ENCODE peak calls at places on chromosomes 2 and 18, in eight cellular contexts. J is DND-41, S is uterus, A is A549, E is ovary, D is IMR-90, P is dorsolateral prefrontal cortex, B is fibroblast of lung. Z is an unnamed sample.

GRCh38 chr2:65129613-65130439 is at the start of gene RAB1A:
- DNase-seq in J (peak), P (peak), A (peak), S (peak), E (peak), D (peak), B (peak), Z (peak)

GRCh38 chr2:156430978-156431358 is 5.2 kb upstream of the GPD2 start:
- DNase-seq in P (no peak), S (no peak), D (peak), E (no peak), B (peak), A (peak), J (no peak), Z (no peak)

GRCh38 chr2:202141319-202141947 is 68.4 kb downstream of the KIAA2012 start:
- DNase-seq in E (no peak), S (no peak), B (no peak), P (no peak), A (no peak), J (no peak), D (no peak), Z (no peak)

GRCh38 chr18:26547302-26548143 is 830 bp downstream of the KCTD1 start:
- DNase-seq in B (peak), E (peak), A (peak), D (peak), S (peak), J (peak), P (peak), Z (peak)

GRCh38 chr2:234446404-234447076 is 50.3 kb downstream of the ARL4C start:
- DNase-seq in D (no peak), S (peak), J (peak), P (no peak), A (no peak), E (no peak), B (no peak), Z (peak)

GRCh38 chr2:233803292-233803911 is 25.3 kb downstream of the MROH2A start:
- DNase-seq in P (no peak), J (no peak), B (no peak), S (no peak), A (no peak), D (no peak), E (no peak), Z (no peak)

GRCh38 chr2:231413921-231414476 is 18.5 kb downstream of the B3GNT7 start:
- DNase-seq in B (no peak), S (no peak), E (no peak), D (no peak), J (no peak), P (no peak), A (no peak), Z (no peak)

GRCh38 chr2:60998628-60999545 is 18.6 kb upstream of the PEX13 start:
- DNase-seq in B (peak), J (no peak), E (no peak), A (peak), S (no peak), D (peak), P (no peak), Z (peak)

GRCh38 chr2:204652063-204652462 is 106.8 kb downstream of the PARD3B start:
- DNase-seq in J (no peak), P (no peak), B (no peak), D (no peak), A (no peak), S (no peak), E (no peak), Z (no peak)

GRCh38 chr2:154995332-154995731 is 296.8 kb downstream of the KCNJ3 start:
- DNase-seq in B (no peak), A (no peak), S (no peak), J (no peak), P (no peak), E (no peak), D (no peak), Z (no peak)

GRCh38 chr18:902179-902718 is 2.4 kb upstream of the ADCYAP1 start:
- DNase-seq in A (no peak), B (peak), D (no peak), J (no peak), P (no peak), E (no peak), S (no peak), Z (no peak)

GRCh38 chr2:132438650-132439030 is 22.0 kb downstream of the GPR39 start:
- DNase-seq in B (peak), S (no peak), P (no peak), D (peak), A (peak), E (no peak), J (no peak), Z (peak)

GRCh38 chr2:232438951-232439757 is 16.8 kb upstream of the ALPI start:
- DNase-seq in S (no peak), B (no peak), A (peak), D (no peak), P (no peak), E (peak), J (peak), Z (no peak)

GRCh38 chr2:85327757-85328617 is at the start of gene TGOLN2:
- DNase-seq in D (peak), A (peak), S (peak), E (peak), P (peak), J (peak), B (peak), Z (peak)

GRCh38 chr2:71882949-71883472 is 264.7 kb downstream of the CYP26B1 start:
- DNase-seq in J (no peak), D (peak), A (peak), P (peak), S (peak), E (peak), B (peak), Z (peak)

GRCh38 chr2:9556121-9556869 is 665 bp upstream of the ADAM17 start:
- DNase-seq in B (peak), S (no peak), A (no peak), J (peak), D (peak), P (no peak), E (no peak), Z (peak)

GRCh38 chr2:219681301-219682290 is 54.2 kb downstream of the SLC4A3 start:
- DNase-seq in A (no peak), S (no peak), B (peak), J (no peak), P (no peak), E (no peak), D (peak), Z (no peak)

DNA sequence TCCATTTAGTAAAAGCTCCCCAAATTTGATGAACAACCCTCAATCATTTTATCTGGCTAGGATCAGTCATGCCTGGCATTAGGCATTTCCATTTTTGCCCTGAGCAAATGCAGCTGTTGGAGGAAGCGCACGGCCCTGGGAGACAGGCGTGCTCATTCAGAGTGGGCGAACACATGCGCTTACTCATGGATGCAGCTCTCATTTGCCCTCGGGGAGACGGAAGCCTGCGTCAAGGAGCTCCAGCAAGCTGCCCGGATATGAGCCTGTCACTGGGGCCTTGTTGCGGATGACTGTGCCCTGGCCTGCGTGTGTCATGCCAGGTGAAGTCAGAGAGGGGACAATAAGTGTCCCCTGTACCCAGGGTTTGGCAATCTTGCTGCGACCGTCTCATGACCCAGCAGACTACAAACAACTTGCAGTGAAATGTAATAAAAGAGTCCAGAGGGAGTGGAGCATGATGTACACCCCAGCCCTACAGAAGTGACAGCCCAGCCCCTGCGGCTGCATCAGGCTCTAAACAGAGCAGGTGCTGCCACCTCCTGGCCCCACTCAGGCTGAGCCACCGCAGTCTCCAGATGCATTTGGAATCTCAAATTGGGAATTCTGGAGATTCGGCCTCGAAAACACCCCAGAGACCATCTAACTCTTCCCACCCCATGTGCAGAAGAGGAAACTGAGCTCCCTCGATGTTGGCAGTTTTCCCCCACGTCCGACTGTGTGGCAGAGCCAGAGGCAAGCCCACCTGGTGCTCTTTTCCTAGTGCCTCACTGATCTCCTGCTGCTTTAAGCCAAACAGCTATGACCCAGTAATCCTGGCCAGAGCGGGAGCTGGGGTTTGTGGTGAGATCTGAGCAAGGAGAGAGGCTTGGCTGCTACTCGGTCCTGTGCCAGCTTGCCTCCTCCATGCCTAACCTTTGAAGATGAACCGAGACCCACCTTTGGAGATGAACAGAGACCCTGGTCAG is 105.0 kb upstream of the ALK start:
- DNase-seq in J (peak), B (peak), D (peak), P (peak), E (peak), A (peak), S (no peak), Z (peak)
- TF ChIP-seq CTCF in J (peak), B (peak), D (peak), P (peak), E (no peak), A (peak), S (peak), Z (peak)

GRCh38 chr2:121386707-121387106 is 101.7 kb upstream of the TFCP2L1 start:
- DNase-seq in D (peak), S (no peak), B (peak), A (no peak), J (no peak), E (no peak), P (no peak), Z (peak)
- H3K27ac ChIP-seq in D (no peak), S (no peak), B (no peak), A (no peak), J (no peak), E (no peak), P (no peak), Z (no peak)

GRCh38 chr2:40361478-40361877 is 90.4 kb downstream of the SLC8A1 start:
- DNase-seq in J (no peak), P (no peak), S (no peak), D (no peak), B (no peak), E (no peak), A (no peak), Z (no peak)

GRCh38 chr2:40357667-40358066 is 94.2 kb downstream of the SLC8A1 start:
- DNase-seq in J (no peak), A (no peak), S (no peak), B (peak), D (peak), P (no peak), E (no peak), Z (no peak)

GRCh38 chr2:40358783-40359182 is 93.1 kb downstream of the SLC8A1 start:
- DNase-seq in S (no peak), B (no peak), A (no peak), P (no peak), J (no peak), D (no peak), E (no peak), Z (no peak)

GRCh38 chr2:40363631-40364030 is 88.3 kb downstream of the SLC8A1 start:
- DNase-seq in P (no peak), A (peak), B (peak), E (no peak), D (peak), J (no peak), S (no peak), Z (no peak)

GRCh38 chr2:40360652-40361051 is 91.2 kb downstream of the SLC8A1 start:
- DNase-seq in A (peak), J (no peak), P (no peak), E (no peak), B (peak), D (peak), S (no peak), Z (no peak)
- TF ChIP-seq CTCF in A (no peak), J (no peak), P (no peak), E (no peak), B (no peak), D (peak), S (no peak), Z (no peak)

GRCh38 chr2:173210270-173211196 is 134.9 kb downstream of the MAP3K20 start:
- DNase-seq in A (peak), B (peak), S (peak), E (peak), P (peak), D (peak), J (peak), Z (peak)
- H3K27ac ChIP-seq in A (peak), B (peak), S (peak), E (peak), P (no peak), D (peak), J (no peak), Z (peak)

GRCh38 chr2:138147796-138148195 is 183.5 kb downstream of the HNMT start:
- DNase-seq in D (no peak), A (no peak), E (no peak), B (no peak), P (no peak), S (no peak), J (no peak), Z (no peak)
- TF ChIP-seq CTCF in D (no peak), A (no peak), E (no peak), B (no peak), P (no peak), S (no peak), J (no peak), Z (no peak)

DNA sequence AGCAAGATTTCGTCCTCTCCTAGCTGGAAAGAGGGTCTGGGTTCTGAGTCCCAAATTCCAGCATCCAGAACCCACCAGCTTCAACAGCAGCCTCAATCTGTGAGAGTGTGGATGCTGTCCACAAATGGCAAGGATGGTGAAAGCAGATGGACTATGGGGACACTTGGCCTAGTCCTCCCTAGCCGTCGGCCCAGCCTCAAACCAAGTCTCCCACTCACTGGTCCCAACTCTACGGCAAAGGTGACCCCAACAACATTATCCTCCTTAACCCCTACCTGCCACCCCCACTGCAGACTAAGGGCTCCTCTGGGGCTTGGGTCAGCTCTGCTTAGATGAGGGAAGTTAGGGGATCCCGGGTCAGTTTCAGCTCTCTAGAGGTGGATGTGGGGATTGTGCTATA is 57.3 kb downstream of the TNS1 start:
- DNase-seq in J (no peak), B (no peak), A (no peak), D (no peak), E (peak), P (no peak), S (peak), Z (no peak)
- H3K27ac ChIP-seq in J (no peak), B (no peak), A (no peak), D (no peak), E (no peak), P (no peak), S (peak), Z (no peak)

DNA sequence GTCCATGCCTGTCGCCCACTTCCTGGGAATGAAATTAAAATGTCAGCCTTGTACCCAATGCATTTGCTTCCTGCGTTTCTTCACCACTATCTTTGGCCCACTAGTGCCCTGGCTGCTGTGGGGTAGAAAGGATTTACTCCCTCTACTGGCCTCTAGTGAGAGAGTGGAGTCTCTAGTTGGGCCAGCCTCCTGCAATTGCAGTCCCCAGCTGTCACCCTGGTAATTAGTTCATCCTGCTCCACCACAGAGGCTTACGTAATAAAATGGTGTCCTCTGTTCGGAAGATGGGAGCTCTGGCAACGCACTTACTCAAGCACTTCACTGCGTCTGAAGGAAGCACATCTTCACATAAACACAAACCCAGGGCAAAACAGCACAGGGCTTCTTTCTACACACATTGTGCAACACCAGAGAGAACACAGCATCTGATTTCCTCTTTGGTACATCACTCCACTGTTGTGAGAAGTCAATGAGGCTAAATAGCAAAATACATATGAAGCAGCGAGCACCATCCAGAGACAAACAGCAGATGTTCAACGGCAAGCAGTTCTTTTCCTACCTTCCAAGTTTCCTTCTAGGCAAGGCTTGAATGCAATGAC is 274.6 kb downstream of the LRATD1 start:
- DNase-seq in P (no peak), E (no peak), D (no peak), J (no peak), A (peak), S (no peak), B (no peak), Z (no peak)
- TF ChIP-seq CTCF in P (no peak), E (no peak), D (no peak), J (peak), A (no peak), S (no peak), B (no peak), Z (no peak)